ENCODE peak calls at places on chromosomes 12 and 14, in eight cellular contexts. Z, Y, I, J, A, G, L and M are unnamed samples.

GRCh38 chr12:77352941-77353340 is 287.6 kb upstream of the E2F7 start:
- DNase-seq in Y (no peak), I (no peak), J (no peak), Z (no peak), L (peak; percentile 34), A (no peak), G (no peak), M (no peak)

GRCh38 chr12:105205322-105206048 is 30.5 kb downstream of the APPL2 start:
- DNase-seq in Z (no peak), L (no peak), Y (peak; percentile 17), G (no peak), A (no peak), I (no peak), J (no peak), M (no peak)

GRCh38 chr12:124756151-124756550 is 107.5 kb downstream of the SCARB1 start:
- DNase-seq in Y (no peak), L (no peak), Z (no peak), A (no peak), I (no peak), G (no peak), J (no peak), M (no peak)

GRCh38 chr14:33897878-33898535 is 52.9 kb downstream of the EGLN3 start:
- DNase-seq in Z (no peak), J (no peak), L (no peak), Y (no peak), G (no peak), I (no peak), A (no peak), M (no peak)

GRCh38 chr12:121729021-121729420 is 16.5 kb downstream of the TMEM120B start:
- DNase-seq in A (no peak), Z (no peak), Y (no peak), I (no peak), J (no peak), L (no peak), G (no peak), M (no peak)

GRCh38 chr12:39230086-39230485 is 212.8 kb downstream of the KIF21A start:
- DNase-seq in Y (no peak), L (no peak), A (no peak), G (no peak), I (no peak), Z (no peak), J (no peak), M (peak; percentile 3)

GRCh38 chr12:22169281-22169824 is 123.3 kb downstream of the CMAS start:
- DNase-seq in Z (no peak), A (no peak), L (no peak), G (no peak), Y (no peak), I (no peak), J (no peak), M (no peak)

GRCh38 chr12:47753021-47754001 is 5.4 kb downstream of the RAPGEF3 start:
- DNase-seq in Z (no peak), Y (no peak), I (no peak), A (no peak), G (peak; percentile 83), J (no peak), L (no peak), M (peak; percentile 37)

GRCh38 chr12:1505576-1505975 is 88.8 kb downstream of the FBXL14 start:
- DNase-seq in Z (peak; percentile 28), A (no peak), J (no peak), G (no peak), L (no peak), Y (no peak), I (no peak), M (no peak)

GRCh38 chr12:62250671-62251608 is 9.3 kb upstream of the USP15 start:
- DNase-seq in Y (peak; percentile 24), J (peak; percentile 34), Z (no peak), A (no peak), L (peak; percentile 56), I (peak; percentile 28), G (no peak), M (peak; percentile 72)

GRCh38 chr12:90126125-90126524 is 417.5 kb upstream of the ATP2B1 start:
- DNase-seq in Z (no peak), L (peak; percentile 10), Y (no peak), I (no peak), A (no peak), J (no peak), G (no peak), M (no peak)

GRCh38 chr12:52587563-52587962 is 13.7 kb downstream of the KRT72 start:
- DNase-seq in Z (no peak), Y (no peak), A (no peak), J (no peak), I (no peak), G (no peak), L (no peak), M (no peak)

GRCh38 chr12:47649381-47649780 is 56.4 kb downstream of the RPAP3 start:
- DNase-seq in I (no peak), A (no peak), L (no peak), G (no peak), Y (no peak), Z (no peak), J (no peak), M (no peak)

GRCh38 chr14:98167702-98168101 is 1104.3 kb downstream of the BCL11B start:
- DNase-seq in Y (no peak), G (no peak), A (no peak), J (no peak), Z (peak; percentile 81), L (no peak), I (no peak), M (peak; percentile 34)

GRCh38 chr12:115337693-115338543 is 653.9 kb upstream of the TBX3 start:
- DNase-seq in L (peak; percentile 82), A (peak; percentile 0), Z (no peak), Y (peak; percentile 85), I (no peak), G (no peak), J (no peak), M (peak; percentile 16)

GRCh38 chr12:15996254-15996653 is 85.1 kb downstream of the DERA start:
- DNase-seq in I (no peak), A (no peak), J (no peak), G (no peak), L (peak; percentile 81), Y (peak; percentile 60), Z (no peak), M (no peak)

GRCh38 chr14:32286602-32287001 is 42.5 kb upstream of the AKAP6 start:
- DNase-seq in L (no peak), Y (no peak), J (no peak), G (no peak), A (no peak), I (no peak), Z (no peak), M (no peak)

GRCh38 chr12:43336962-43337555 is 214.9 kb downstream of the ADAMTS20 start:
- DNase-seq in A (no peak), I (no peak), G (no peak), J (peak; percentile 17), Z (no peak), L (peak; percentile 34), Y (peak; percentile 23), M (peak; percentile 22)

GRCh38 chr14:69666698-69667211 is 55.4 kb downstream of the SUSD6 start:
- DNase-seq in Z (no peak), A (no peak), Y (peak; percentile 60), L (peak; percentile 66), G (no peak), J (no peak), I (no peak), M (no peak)

GRCh38 chr12:4809013-4809448 is 88.8 kb downstream of the GALNT8 start:
- DNase-seq in A (no peak), Z (no peak), I (peak; percentile 41), L (no peak), Y (no peak), J (peak; percentile 55), G (no peak), M (no peak)

GRCh38 chr12:75814856-75815754 is 216.5 kb downstream of the PHLDA1 start:
- DNase-seq in L (peak; percentile 97), Y (peak; percentile 89), I (peak; percentile 22), J (peak; percentile 47), A (peak; percentile 3), Z (no peak), G (no peak), M (peak; percentile 21)

GRCh38 chr14:78758333-78758732 is 588.2 kb downstream of the NRXN3 start:
- DNase-seq in L (peak; percentile 18), A (no peak), G (no peak), I (peak; percentile 34), Z (no peak), Y (peak; percentile 27), J (peak; percentile 8), M (peak; percentile 70)

GRCh38 chr14:101713641-101714349 is 47.7 kb upstream of the PPP2R5C start:
- DNase-seq in J (no peak), A (no peak), I (no peak), Y (no peak), G (peak; percentile 20), L (no peak), Z (peak; percentile 61), M (no peak)

GRCh38 chr14:68363841-68364711 is 428.8 kb downstream of the ZFP36L1 start:
- DNase-seq in I (no peak), G (no peak), J (no peak), Z (no peak), L (no peak), A (peak; percentile 25), Y (no peak), M (no peak)

GRCh38 chr12:111827916-111828315 is 14.1 kb upstream of the MAPKAPK5 start:
- DNase-seq in L (no peak), I (no peak), Z (no peak), Y (no peak), J (no peak), G (no peak), A (no peak), M (no peak)